ENCODE peak calls at places on chromosomes 4 and X, in ten cellular contexts. D is activated gamma-delta T cell treated with Interleukin-2 at 50 U/mL for 16 hours; R is mucosa of gallbladder; B is GM03348; S is WTC11; O is ecto neural progenitor cell; J is memory B cell; V is ACHN; I is adipocyte; L is activated CD4-positive, alpha-beta T cell treated with anti-CD3 and anti-CD28 coated beads, Interleukin-2, amount 10 ng/mL, durations not matched to agents 7 days and 5 days. C is an unnamed sample.
A peak's percentile ranks its signal among the peaks of the same experiment; 100 is the strongest.

GRCh38 chr4:120977435-120977997 is 55.0 kb upstream of the PRDM5 start:
- DNase-seq in S (peak; percentile 14), B (peak; percentile 65), R (no peak), L (peak; percentile 16), V (peak; percentile 48), I (peak; percentile 74), O (no peak), D (no peak), J (no peak), C (peak; percentile 14)

GRCh38 chrX:40176979-40177430 is 79.2 kb upstream of the BCOR start:
- DNase-seq in I (no peak), S (no peak), B (no peak), D (no peak), L (no peak), J (no peak), O (peak; percentile 68), V (peak; percentile 30), R (no peak), C (peak; percentile 50)

GRCh38 chr4:8224596-8225289 is 25.7 kb downstream of the SH3TC1 start:
- DNase-seq in D (peak; percentile 19), L (no peak), B (no peak), S (no peak), I (no peak), O (no peak), R (no peak), V (no peak), J (no peak), C (no peak)

GRCh38 chr4:187077749-187078148 is 354.1 kb upstream of the FAT1 start:
- DNase-seq in J (no peak), S (no peak), D (no peak), V (no peak), I (no peak), O (no peak), L (no peak), R (no peak), B (no peak), C (no peak)

GRCh38 chr4:158170691-158171455 is 2.0 kb downstream of the GASK1B start:
- DNase-seq in V (no peak), L (peak; percentile 12), D (no peak), B (peak; percentile 43), J (no peak), S (peak; percentile 83), O (no peak), I (no peak), R (peak; percentile 33), C (peak; percentile 50)

GRCh38 chr4:128827280-128827679 is 17.8 kb downstream of the JADE1 start:
- DNase-seq in S (no peak), I (peak; percentile 35), O (no peak), L (no peak), R (no peak), D (no peak), B (no peak), V (no peak), J (no peak), C (no peak)

GRCh38 chr4:3340703-3341088 is 47.9 kb downstream of the RGS12 start:
- DNase-seq in B (no peak), L (no peak), D (no peak), S (no peak), I (no peak), O (no peak), J (peak; percentile 6), V (no peak), R (no peak), C (no peak)

GRCh38 chr4:7737268-7737645 is 202.4 kb downstream of the AFAP1 start:
- DNase-seq in O (no peak), J (no peak), R (no peak), B (no peak), L (no peak), V (no peak), D (no peak), I (no peak), S (no peak), C (no peak)

C was measured in ELF-1.